ENCODE peak calls at places on chromosome 17, in ten cellular contexts. One of them, this sample, is unnamed.

GRCh38 chr17:9334536-9335446 is 240.8 kb downstream of the STX8 start:
- DNase-seq in cardiac muscle cell: no peak
- DNase-seq in HFF-Myc: no peak
- DNase-seq in AG08396: no peak
- DNase-seq in T-helper 1 cell: no peak
- DNase-seq in tibial nerve: no peak
- DNase-seq in fibroblast of pulmonary artery: no peak
- DNase-seq in brain pericyte: no peak
- DNase-seq in aorta: no peak
- DNase-seq in AG04450: no peak
- DNase-seq in this sample: no peak

GRCh38 chr17:80825471-80826345 is 165.9 kb upstream of the CHMP6 start:
- DNase-seq in brain pericyte: no peak
- DNase-seq in T-helper 1 cell: no peak
- DNase-seq in AG04450: no peak
- DNase-seq in fibroblast of pulmonary artery: no peak
- DNase-seq in AG08396: no peak
- DNase-seq in aorta: peak
- DNase-seq in HFF-Myc: no peak
- DNase-seq in tibial nerve: no peak
- DNase-seq in cardiac muscle cell: no peak
- DNase-seq in this sample: no peak

GRCh38 chr17:17190188-17190587 is 15.9 kb downstream of the PLD6 start:
- DNase-seq in AG08396: no peak
- DNase-seq in brain pericyte: no peak
- DNase-seq in T-helper 1 cell: no peak
- DNase-seq in AG04450: no peak
- DNase-seq in fibroblast of pulmonary artery: no peak
- DNase-seq in cardiac muscle cell: no peak
- DNase-seq in aorta: no peak
- DNase-seq in tibial nerve: no peak
- DNase-seq in HFF-Myc: no peak
- DNase-seq in this sample: no peak

GRCh38 chr17:42697108-42697811 is 14.9 kb downstream of the CNTNAP1 start:
- DNase-seq in aorta: peak
- DNase-seq in AG04450: no peak
- DNase-seq in HFF-Myc: no peak
- DNase-seq in brain pericyte: no peak
- DNase-seq in fibroblast of pulmonary artery: no peak
- DNase-seq in T-helper 1 cell: no peak
- DNase-seq in tibial nerve: no peak
- DNase-seq in cardiac muscle cell: no peak
- DNase-seq in AG08396: peak
- DNase-seq in this sample: no peak

GRCh38 chr17:2122641-2123302 is 67.9 kb downstream of the HIC1 start:
- DNase-seq in fibroblast of pulmonary artery: peak
- DNase-seq in T-helper 1 cell: no peak
- DNase-seq in AG08396: peak
- DNase-seq in HFF-Myc: no peak
- DNase-seq in tibial nerve: no peak
- DNase-seq in brain pericyte: peak
- DNase-seq in cardiac muscle cell: peak
- DNase-seq in aorta: peak
- DNase-seq in AG04450: peak
- DNase-seq in this sample: peak

GRCh38 chr17:72683506-72684404 is 408.7 kb downstream of the SLC39A11 start:
- DNase-seq in brain pericyte: peak
- DNase-seq in T-helper 1 cell: no peak
- DNase-seq in AG08396: peak
- DNase-seq in tibial nerve: no peak
- DNase-seq in HFF-Myc: no peak
- DNase-seq in aorta: no peak
- DNase-seq in AG04450: peak
- DNase-seq in fibroblast of pulmonary artery: peak
- DNase-seq in cardiac muscle cell: peak
- DNase-seq in this sample: no peak

GRCh38 chr17:73833779-73834613 is 189.8 kb upstream of the SDK2 start:
- DNase-seq in fibroblast of pulmonary artery: no peak
- DNase-seq in cardiac muscle cell: no peak
- DNase-seq in AG04450: no peak
- DNase-seq in brain pericyte: no peak
- DNase-seq in tibial nerve: no peak
- DNase-seq in AG08396: no peak
- DNase-seq in HFF-Myc: no peak
- DNase-seq in T-helper 1 cell: no peak
- DNase-seq in aorta: no peak
- DNase-seq in this sample: no peak

GRCh38 chr17:73798111-73798748 is 154.0 kb upstream of the SDK2 start:
- DNase-seq in fibroblast of pulmonary artery: peak
- DNase-seq in T-helper 1 cell: no peak
- DNase-seq in AG04450: peak
- DNase-seq in AG08396: peak
- DNase-seq in HFF-Myc: peak
- DNase-seq in aorta: no peak
- DNase-seq in tibial nerve: no peak
- DNase-seq in cardiac muscle cell: peak
- DNase-seq in brain pericyte: no peak
- DNase-seq in this sample: peak

GRCh38 chr17:78383725-78384471 is 5.4 kb downstream of the PGS1 start:
- DNase-seq in cardiac muscle cell: peak
- DNase-seq in AG04450: peak
- DNase-seq in AG08396: peak
- DNase-seq in tibial nerve: no peak
- DNase-seq in fibroblast of pulmonary artery: peak
- DNase-seq in HFF-Myc: no peak
- DNase-seq in T-helper 1 cell: no peak
- DNase-seq in brain pericyte: peak
- DNase-seq in aorta: peak
- DNase-seq in this sample: no peak

GRCh38 chr17:77356690-77357201 is 216.0 kb downstream of the SEC14L1 start:
- DNase-seq in HFF-Myc: no peak
- DNase-seq in tibial nerve: peak
- DNase-seq in AG08396: peak
- DNase-seq in fibroblast of pulmonary artery: no peak
- DNase-seq in AG04450: no peak
- DNase-seq in cardiac muscle cell: peak
- DNase-seq in brain pericyte: no peak
- DNase-seq in T-helper 1 cell: no peak
- DNase-seq in aorta: no peak
- DNase-seq in this sample: no peak

GRCh38 chr17:81459224-81459623 is 53.4 kb downstream of the ACTG1 start:
- DNase-seq in AG04450: no peak
- DNase-seq in T-helper 1 cell: no peak
- DNase-seq in AG08396: no peak
- DNase-seq in brain pericyte: no peak
- DNase-seq in aorta: no peak
- DNase-seq in HFF-Myc: no peak
- DNase-seq in tibial nerve: no peak
- DNase-seq in fibroblast of pulmonary artery: no peak
- DNase-seq in cardiac muscle cell: no peak
- DNase-seq in this sample: no peak

GRCh38 chr17:1294157-1294717 is 14.8 kb downstream of the TRARG1 start:
- DNase-seq in brain pericyte: no peak
- DNase-seq in T-helper 1 cell: peak
- DNase-seq in AG04450: no peak
- DNase-seq in cardiac muscle cell: no peak
- DNase-seq in HFF-Myc: no peak
- DNase-seq in fibroblast of pulmonary artery: no peak
- DNase-seq in aorta: no peak
- DNase-seq in tibial nerve: no peak
- DNase-seq in AG08396: no peak
- DNase-seq in this sample: no peak

GRCh38 chr17:57900991-57901743 is 51.3 kb upstream of the MRPS23 start:
- DNase-seq in aorta: no peak
- DNase-seq in AG08396: no peak
- DNase-seq in fibroblast of pulmonary artery: no peak
- DNase-seq in T-helper 1 cell: no peak
- DNase-seq in tibial nerve: no peak
- DNase-seq in cardiac muscle cell: no peak
- DNase-seq in HFF-Myc: no peak
- DNase-seq in brain pericyte: no peak
- DNase-seq in AG04450: no peak
- DNase-seq in this sample: no peak

GRCh38 chr17:36008998-36009665 is 7.8 kb upstream of the CCL15 start:
- DNase-seq in brain pericyte: no peak
- DNase-seq in cardiac muscle cell: peak
- DNase-seq in HFF-Myc: no peak
- DNase-seq in AG04450: peak
- DNase-seq in tibial nerve: no peak
- DNase-seq in aorta: no peak
- DNase-seq in fibroblast of pulmonary artery: peak
- DNase-seq in AG08396: peak
- DNase-seq in T-helper 1 cell: no peak
- DNase-seq in this sample: peak

GRCh38 chr17:27873746-27874145 is 19.4 kb downstream of the LYRM9 start:
- DNase-seq in AG04450: no peak
- DNase-seq in T-helper 1 cell: no peak
- DNase-seq in aorta: no peak
- DNase-seq in cardiac muscle cell: no peak
- DNase-seq in HFF-Myc: peak
- DNase-seq in AG08396: no peak
- DNase-seq in fibroblast of pulmonary artery: peak
- DNase-seq in brain pericyte: no peak
- DNase-seq in tibial nerve: no peak
- DNase-seq in this sample: no peak

GRCh38 chr17:35241520-35241919 is 1.4 kb upstream of the SLFN5 start:
- DNase-seq in cardiac muscle cell: no peak
- DNase-seq in aorta: no peak
- DNase-seq in fibroblast of pulmonary artery: no peak
- DNase-seq in HFF-Myc: no peak
- DNase-seq in brain pericyte: no peak
- DNase-seq in AG04450: no peak
- DNase-seq in tibial nerve: no peak
- DNase-seq in T-helper 1 cell: peak
- DNase-seq in AG08396: no peak
- DNase-seq in this sample: no peak

GRCh38 chr17:43713494-43714162 is 45.0 kb downstream of the SOST start:
- DNase-seq in tibial nerve: no peak
- DNase-seq in T-helper 1 cell: no peak
- DNase-seq in brain pericyte: no peak
- DNase-seq in AG04450: no peak
- DNase-seq in AG08396: peak
- DNase-seq in HFF-Myc: no peak
- DNase-seq in cardiac muscle cell: peak
- DNase-seq in aorta: peak
- DNase-seq in fibroblast of pulmonary artery: peak
- DNase-seq in this sample: no peak

GRCh38 chr17:72434581-72434980 is 313.8 kb downstream of the SOX9 start:
- DNase-seq in tibial nerve: no peak
- DNase-seq in cardiac muscle cell: no peak
- DNase-seq in brain pericyte: no peak
- DNase-seq in aorta: no peak
- DNase-seq in AG04450: no peak
- DNase-seq in T-helper 1 cell: no peak
- DNase-seq in AG08396: no peak
- DNase-seq in fibroblast of pulmonary artery: no peak
- DNase-seq in HFF-Myc: no peak
- DNase-seq in this sample: no peak

This sample was measured in erythroblast.